ENCODE peak calls at places on chromosome 2, in six cellular contexts. One of them, this sample, is unnamed.

GRCh38 chr2:219947575-219947974 is 320.1 kb downstream of the SLC4A3 start:
- DNase-seq in SW 1271: no peak
- DNase-seq in stimulated activated naive B cell treated with anti-CD40 and anti-IgM and Interleukin-4, amounts not matched to agents 10 μg/mL and 1 μg/mL and 100 μg/mL, for 72 hours: no peak
- DNase-seq in breast epithelium: no peak
- DNase-seq in caudate nucleus: no peak
- DNase-seq in activated CD4-positive, CD25-positive, alpha-beta regulatory T cell treated with anti-CD3 and anti-CD28 coated beads, Interleukin-2, amount 50 U/mL, for 72 hours: no peak
- DNase-seq in this sample: no peak

GRCh38 chr2:44009136-44009744 is 13.5 kb upstream of the LRPPRC start:
- DNase-seq in SW 1271: no peak
- DNase-seq in stimulated activated naive B cell treated with anti-CD40 and anti-IgM and Interleukin-4, amounts not matched to agents 10 μg/mL and 1 μg/mL and 100 μg/mL, for 72 hours: no peak
- DNase-seq in breast epithelium: no peak
- DNase-seq in caudate nucleus: no peak
- DNase-seq in activated CD4-positive, CD25-positive, alpha-beta regulatory T cell treated with anti-CD3 and anti-CD28 coated beads, Interleukin-2, amount 50 U/mL, for 72 hours: no peak
- DNase-seq in this sample: no peak

GRCh38 chr2:127735537-127736399 is 34.5 kb downstream of the SFT2D3 start:
- DNase-seq in SW 1271: no peak
- DNase-seq in stimulated activated naive B cell treated with anti-CD40 and anti-IgM and Interleukin-4, amounts not matched to agents 10 μg/mL and 1 μg/mL and 100 μg/mL, for 72 hours: no peak
- DNase-seq in breast epithelium: no peak
- DNase-seq in caudate nucleus: no peak
- DNase-seq in activated CD4-positive, CD25-positive, alpha-beta regulatory T cell treated with anti-CD3 and anti-CD28 coated beads, Interleukin-2, amount 50 U/mL, for 72 hours: no peak
- DNase-seq in this sample: no peak

GRCh38 chr2:75607988-75608683 is 38.4 kb upstream of the MRPL19 start:
- DNase-seq in SW 1271: no peak
- DNase-seq in stimulated activated naive B cell treated with anti-CD40 and anti-IgM and Interleukin-4, amounts not matched to agents 10 μg/mL and 1 μg/mL and 100 μg/mL, for 72 hours: peak
- DNase-seq in breast epithelium: no peak
- DNase-seq in caudate nucleus: no peak
- DNase-seq in activated CD4-positive, CD25-positive, alpha-beta regulatory T cell treated with anti-CD3 and anti-CD28 coated beads, Interleukin-2, amount 50 U/mL, for 72 hours: no peak
- DNase-seq in this sample: no peak

GRCh38 chr2:72325592-72326422 is 178.1 kb upstream of the CYP26B1 start:
- DNase-seq in SW 1271: no peak
- DNase-seq in stimulated activated naive B cell treated with anti-CD40 and anti-IgM and Interleukin-4, amounts not matched to agents 10 μg/mL and 1 μg/mL and 100 μg/mL, for 72 hours: no peak
- DNase-seq in breast epithelium: no peak
- DNase-seq in caudate nucleus: no peak
- DNase-seq in activated CD4-positive, CD25-positive, alpha-beta regulatory T cell treated with anti-CD3 and anti-CD28 coated beads, Interleukin-2, amount 50 U/mL, for 72 hours: peak
- DNase-seq in this sample: no peak

GRCh38 chr2:54881759-54882158 is 158.3 kb downstream of the EML6 start:
- DNase-seq in SW 1271: no peak
- DNase-seq in stimulated activated naive B cell treated with anti-CD40 and anti-IgM and Interleukin-4, amounts not matched to agents 10 μg/mL and 1 μg/mL and 100 μg/mL, for 72 hours: no peak
- DNase-seq in breast epithelium: no peak
- DNase-seq in caudate nucleus: no peak
- DNase-seq in activated CD4-positive, CD25-positive, alpha-beta regulatory T cell treated with anti-CD3 and anti-CD28 coated beads, Interleukin-2, amount 50 U/mL, for 72 hours: no peak
- DNase-seq in this sample: no peak

GRCh38 chr2:6679481-6679880 is 186.2 kb downstream of the CMPK2 start:
- DNase-seq in SW 1271: no peak
- DNase-seq in stimulated activated naive B cell treated with anti-CD40 and anti-IgM and Interleukin-4, amounts not matched to agents 10 μg/mL and 1 μg/mL and 100 μg/mL, for 72 hours: no peak
- DNase-seq in breast epithelium: no peak
- DNase-seq in caudate nucleus: no peak
- DNase-seq in activated CD4-positive, CD25-positive, alpha-beta regulatory T cell treated with anti-CD3 and anti-CD28 coated beads, Interleukin-2, amount 50 U/mL, for 72 hours: no peak
- DNase-seq in this sample: no peak

GRCh38 chr2:2147024-2147900 is 183.8 kb downstream of the MYT1L start:
- DNase-seq in SW 1271: no peak
- DNase-seq in stimulated activated naive B cell treated with anti-CD40 and anti-IgM and Interleukin-4, amounts not matched to agents 10 μg/mL and 1 μg/mL and 100 μg/mL, for 72 hours: no peak
- DNase-seq in breast epithelium: no peak
- DNase-seq in caudate nucleus: no peak
- DNase-seq in activated CD4-positive, CD25-positive, alpha-beta regulatory T cell treated with anti-CD3 and anti-CD28 coated beads, Interleukin-2, amount 50 U/mL, for 72 hours: no peak
- DNase-seq in this sample: no peak

GRCh38 chr2:85158559-85159273 is 25.5 kb downstream of the TCF7L1 start:
- DNase-seq in SW 1271: no peak
- DNase-seq in stimulated activated naive B cell treated with anti-CD40 and anti-IgM and Interleukin-4, amounts not matched to agents 10 μg/mL and 1 μg/mL and 100 μg/mL, for 72 hours: no peak
- DNase-seq in breast epithelium: no peak
- DNase-seq in caudate nucleus: no peak
- DNase-seq in activated CD4-positive, CD25-positive, alpha-beta regulatory T cell treated with anti-CD3 and anti-CD28 coated beads, Interleukin-2, amount 50 U/mL, for 72 hours: no peak
- DNase-seq in this sample: peak

GRCh38 chr2:146128216-146128615 is 1608.3 kb upstream of the ZEB2 start:
- DNase-seq in SW 1271: no peak
- DNase-seq in stimulated activated naive B cell treated with anti-CD40 and anti-IgM and Interleukin-4, amounts not matched to agents 10 μg/mL and 1 μg/mL and 100 μg/mL, for 72 hours: no peak
- DNase-seq in breast epithelium: no peak
- DNase-seq in caudate nucleus: no peak
- DNase-seq in activated CD4-positive, CD25-positive, alpha-beta regulatory T cell treated with anti-CD3 and anti-CD28 coated beads, Interleukin-2, amount 50 U/mL, for 72 hours: no peak
- DNase-seq in this sample: no peak

GRCh38 chr2:119389615-119390306 is 23.0 kb downstream of the DBI start:
- DNase-seq in SW 1271: no peak
- DNase-seq in stimulated activated naive B cell treated with anti-CD40 and anti-IgM and Interleukin-4, amounts not matched to agents 10 μg/mL and 1 μg/mL and 100 μg/mL, for 72 hours: no peak
- DNase-seq in breast epithelium: no peak
- DNase-seq in caudate nucleus: no peak
- DNase-seq in activated CD4-positive, CD25-positive, alpha-beta regulatory T cell treated with anti-CD3 and anti-CD28 coated beads, Interleukin-2, amount 50 U/mL, for 72 hours: no peak
- DNase-seq in this sample: no peak

GRCh38 chr2:216829533-216829932 is 30.3 kb downstream of the TNP1 start:
- DNase-seq in SW 1271: no peak
- DNase-seq in stimulated activated naive B cell treated with anti-CD40 and anti-IgM and Interleukin-4, amounts not matched to agents 10 μg/mL and 1 μg/mL and 100 μg/mL, for 72 hours: no peak
- DNase-seq in breast epithelium: peak
- DNase-seq in caudate nucleus: no peak
- DNase-seq in activated CD4-positive, CD25-positive, alpha-beta regulatory T cell treated with anti-CD3 and anti-CD28 coated beads, Interleukin-2, amount 50 U/mL, for 72 hours: no peak
- DNase-seq in this sample: no peak

GRCh38 chr2:241291977-241292376 is 23.5 kb downstream of the HDLBP start:
- DNase-seq in SW 1271: no peak
- DNase-seq in stimulated activated naive B cell treated with anti-CD40 and anti-IgM and Interleukin-4, amounts not matched to agents 10 μg/mL and 1 μg/mL and 100 μg/mL, for 72 hours: no peak
- DNase-seq in breast epithelium: no peak
- DNase-seq in caudate nucleus: no peak
- DNase-seq in activated CD4-positive, CD25-positive, alpha-beta regulatory T cell treated with anti-CD3 and anti-CD28 coated beads, Interleukin-2, amount 50 U/mL, for 72 hours: no peak
- DNase-seq in this sample: no peak

GRCh38 chr2:24051833-24052232 is 2.3 kb downstream of the FKBP1B start:
- DNase-seq in SW 1271: no peak
- DNase-seq in stimulated activated naive B cell treated with anti-CD40 and anti-IgM and Interleukin-4, amounts not matched to agents 10 μg/mL and 1 μg/mL and 100 μg/mL, for 72 hours: no peak
- DNase-seq in breast epithelium: no peak
- DNase-seq in caudate nucleus: peak
- DNase-seq in activated CD4-positive, CD25-positive, alpha-beta regulatory T cell treated with anti-CD3 and anti-CD28 coated beads, Interleukin-2, amount 50 U/mL, for 72 hours: no peak
- DNase-seq in this sample: no peak

GRCh38 chr2:63189026-63189425 is 138.4 kb downstream of the OTX1 start:
- DNase-seq in SW 1271: no peak
- DNase-seq in stimulated activated naive B cell treated with anti-CD40 and anti-IgM and Interleukin-4, amounts not matched to agents 10 μg/mL and 1 μg/mL and 100 μg/mL, for 72 hours: no peak
- DNase-seq in breast epithelium: no peak
- DNase-seq in caudate nucleus: no peak
- DNase-seq in activated CD4-positive, CD25-positive, alpha-beta regulatory T cell treated with anti-CD3 and anti-CD28 coated beads, Interleukin-2, amount 50 U/mL, for 72 hours: no peak
- DNase-seq in this sample: no peak

GRCh38 chr2:160324161-160324768 is 124.2 kb upstream of the ITGB6 start:
- DNase-seq in SW 1271: no peak
- DNase-seq in stimulated activated naive B cell treated with anti-CD40 and anti-IgM and Interleukin-4, amounts not matched to agents 10 μg/mL and 1 μg/mL and 100 μg/mL, for 72 hours: peak
- DNase-seq in breast epithelium: no peak
- DNase-seq in caudate nucleus: no peak
- DNase-seq in activated CD4-positive, CD25-positive, alpha-beta regulatory T cell treated with anti-CD3 and anti-CD28 coated beads, Interleukin-2, amount 50 U/mL, for 72 hours: peak
- DNase-seq in this sample: peak

GRCh38 chr2:877747-878146 is 72.9 kb upstream of the SNTG2 start:
- DNase-seq in SW 1271: no peak
- DNase-seq in stimulated activated naive B cell treated with anti-CD40 and anti-IgM and Interleukin-4, amounts not matched to agents 10 μg/mL and 1 μg/mL and 100 μg/mL, for 72 hours: no peak
- DNase-seq in breast epithelium: peak
- DNase-seq in caudate nucleus: no peak
- DNase-seq in activated CD4-positive, CD25-positive, alpha-beta regulatory T cell treated with anti-CD3 and anti-CD28 coated beads, Interleukin-2, amount 50 U/mL, for 72 hours: no peak
- DNase-seq in this sample: no peak

GRCh38 chr2:9440058-9440727 is 16.7 kb downstream of the CPSF3 start:
- DNase-seq in SW 1271: no peak
- DNase-seq in stimulated activated naive B cell treated with anti-CD40 and anti-IgM and Interleukin-4, amounts not matched to agents 10 μg/mL and 1 μg/mL and 100 μg/mL, for 72 hours: no peak
- DNase-seq in breast epithelium: no peak
- DNase-seq in caudate nucleus: no peak
- DNase-seq in activated CD4-positive, CD25-positive, alpha-beta regulatory T cell treated with anti-CD3 and anti-CD28 coated beads, Interleukin-2, amount 50 U/mL, for 72 hours: no peak
- DNase-seq in this sample: no peak

GRCh38 chr2:126911111-126911796 is 12.6 kb downstream of the TEX51 start:
- DNase-seq in SW 1271: no peak
- DNase-seq in stimulated activated naive B cell treated with anti-CD40 and anti-IgM and Interleukin-4, amounts not matched to agents 10 μg/mL and 1 μg/mL and 100 μg/mL, for 72 hours: no peak
- DNase-seq in breast epithelium: peak
- DNase-seq in caudate nucleus: no peak
- DNase-seq in activated CD4-positive, CD25-positive, alpha-beta regulatory T cell treated with anti-CD3 and anti-CD28 coated beads, Interleukin-2, amount 50 U/mL, for 72 hours: no peak
- DNase-seq in this sample: no peak

GRCh38 chr2:72955188-72956049 is 38.1 kb downstream of the EMX1 start:
- DNase-seq in SW 1271: no peak
- DNase-seq in stimulated activated naive B cell treated with anti-CD40 and anti-IgM and Interleukin-4, amounts not matched to agents 10 μg/mL and 1 μg/mL and 100 μg/mL, for 72 hours: no peak
- DNase-seq in breast epithelium: no peak
- DNase-seq in caudate nucleus: no peak
- DNase-seq in activated CD4-positive, CD25-positive, alpha-beta regulatory T cell treated with anti-CD3 and anti-CD28 coated beads, Interleukin-2, amount 50 U/mL, for 72 hours: no peak
- DNase-seq in this sample: no peak

GRCh38 chr2:224894356-224894755 is 147.9 kb downstream of the DOCK10 start:
- DNase-seq in SW 1271: no peak
- DNase-seq in stimulated activated naive B cell treated with anti-CD40 and anti-IgM and Interleukin-4, amounts not matched to agents 10 μg/mL and 1 μg/mL and 100 μg/mL, for 72 hours: peak
- DNase-seq in breast epithelium: no peak
- DNase-seq in caudate nucleus: no peak
- DNase-seq in activated CD4-positive, CD25-positive, alpha-beta regulatory T cell treated with anti-CD3 and anti-CD28 coated beads, Interleukin-2, amount 50 U/mL, for 72 hours: no peak
- DNase-seq in this sample: no peak

GRCh38 chr2:19859565-19859964 is 42.2 kb downstream of the TTC32 start:
- DNase-seq in SW 1271: no peak
- DNase-seq in stimulated activated naive B cell treated with anti-CD40 and anti-IgM and Interleukin-4, amounts not matched to agents 10 μg/mL and 1 μg/mL and 100 μg/mL, for 72 hours: no peak
- DNase-seq in breast epithelium: no peak
- DNase-seq in caudate nucleus: no peak
- DNase-seq in activated CD4-positive, CD25-positive, alpha-beta regulatory T cell treated with anti-CD3 and anti-CD28 coated beads, Interleukin-2, amount 50 U/mL, for 72 hours: no peak
- DNase-seq in this sample: no peak

GRCh38 chr2:99922664-99923063 is 219.7 kb downstream of the AFF3 start:
- DNase-seq in SW 1271: no peak
- DNase-seq in stimulated activated naive B cell treated with anti-CD40 and anti-IgM and Interleukin-4, amounts not matched to agents 10 μg/mL and 1 μg/mL and 100 μg/mL, for 72 hours: no peak
- DNase-seq in breast epithelium: no peak
- DNase-seq in caudate nucleus: no peak
- DNase-seq in activated CD4-positive, CD25-positive, alpha-beta regulatory T cell treated with anti-CD3 and anti-CD28 coated beads, Interleukin-2, amount 50 U/mL, for 72 hours: no peak
- DNase-seq in this sample: no peak

GRCh38 chr2:8819194-8819593 is 18.2 kb downstream of the KIDINS220 start:
- DNase-seq in SW 1271: no peak
- DNase-seq in stimulated activated naive B cell treated with anti-CD40 and anti-IgM and Interleukin-4, amounts not matched to agents 10 μg/mL and 1 μg/mL and 100 μg/mL, for 72 hours: no peak
- DNase-seq in breast epithelium: no peak
- DNase-seq in caudate nucleus: no peak
- DNase-seq in activated CD4-positive, CD25-positive, alpha-beta regulatory T cell treated with anti-CD3 and anti-CD28 coated beads, Interleukin-2, amount 50 U/mL, for 72 hours: no peak
- DNase-seq in this sample: no peak

GRCh38 chr2:201647431-201647830 is 4.1 kb upstream of the TMEM237 start:
- DNase-seq in SW 1271: no peak
- DNase-seq in stimulated activated naive B cell treated with anti-CD40 and anti-IgM and Interleukin-4, amounts not matched to agents 10 μg/mL and 1 μg/mL and 100 μg/mL, for 72 hours: no peak
- DNase-seq in breast epithelium: no peak
- DNase-seq in caudate nucleus: no peak
- DNase-seq in activated CD4-positive, CD25-positive, alpha-beta regulatory T cell treated with anti-CD3 and anti-CD28 coated beads, Interleukin-2, amount 50 U/mL, for 72 hours: no peak
- DNase-seq in this sample: no peak

GRCh38 chr2:233519787-233520611 is 46.6 kb downstream of the USP40 start:
- DNase-seq in SW 1271: no peak
- DNase-seq in stimulated activated naive B cell treated with anti-CD40 and anti-IgM and Interleukin-4, amounts not matched to agents 10 μg/mL and 1 μg/mL and 100 μg/mL, for 72 hours: no peak
- DNase-seq in breast epithelium: no peak
- DNase-seq in caudate nucleus: no peak
- DNase-seq in activated CD4-positive, CD25-positive, alpha-beta regulatory T cell treated with anti-CD3 and anti-CD28 coated beads, Interleukin-2, amount 50 U/mL, for 72 hours: no peak
- DNase-seq in this sample: no peak

GRCh38 chr2:26229595-26229994 is 14.8 kb downstream of the HADHA start:
- DNase-seq in SW 1271: no peak
- DNase-seq in stimulated activated naive B cell treated with anti-CD40 and anti-IgM and Interleukin-4, amounts not matched to agents 10 μg/mL and 1 μg/mL and 100 μg/mL, for 72 hours: no peak
- DNase-seq in breast epithelium: no peak
- DNase-seq in caudate nucleus: no peak
- DNase-seq in activated CD4-positive, CD25-positive, alpha-beta regulatory T cell treated with anti-CD3 and anti-CD28 coated beads, Interleukin-2, amount 50 U/mL, for 72 hours: no peak
- DNase-seq in this sample: no peak

This sample was measured in natural killer cell treated with Interleukin-12 subunit alpha and Interleukin-12 subunit beta and Interleukin-15 and Interleukin-18, amount 100 ng/mL, for 72 hours.